ENCODE peak calls at places on chromosomes 2 and 18, in nine cellular contexts. E is cardiac muscle cell, L is A549, B is esophagus squamous epithelium, N is endodermal cell, P is fibroblast of lung, V is gastrocnemius medialis, J is tibial nerve, I is psoas muscle. H is an unnamed sample.

GRCh38 chr18:76384861-76385680 is 110.0 kb downstream of the ZNF516 start:
- DNase-seq in E (no peak), L (no peak), B (no peak), N (peak; percentile 39), P (no peak), V (peak; percentile 8), J (no peak), I (no peak), H (no peak)

GRCh38 chr2:146305164-146305563 is 1539.7 kb upstream of the ACVR2A start:
- DNase-seq in E (no peak), L (no peak), B (no peak), N (no peak), P (no peak), V (no peak), J (no peak), I (no peak), H (no peak)

GRCh38 chr2:171141320-171141719 is 19.4 kb downstream of the TLK1 start:
- DNase-seq in E (no peak), L (no peak), B (no peak), N (no peak), P (peak; percentile 30), V (no peak), J (no peak), I (no peak), H (no peak)

GRCh38 chr2:197431858-197432257 is 3.0 kb downstream of the SF3B1 start:
- DNase-seq in E (no peak), L (no peak), B (no peak), N (no peak), P (no peak), V (no peak), J (no peak), I (no peak), H (no peak)

GRCh38 chr2:9982248-9982647 is 30.8 kb downstream of the GRHL1 start:
- DNase-seq in E (no peak), L (no peak), B (no peak), N (no peak), P (peak; percentile 97), V (no peak), J (peak; percentile 68), I (no peak), H (no peak)

GRCh38 chr18:31819106-31819924 is 58.6 kb upstream of the SLC25A52 start:
- DNase-seq in E (peak; percentile 69), L (peak; percentile 2), B (no peak), N (peak; percentile 72), P (peak; percentile 27), V (no peak), J (no peak), I (no peak), H (no peak)

GRCh38 chr2:197273485-197273884 is 37.1 kb downstream of the ANKRD44 start:
- DNase-seq in E (no peak), L (no peak), B (no peak), N (no peak), P (peak; percentile 26), V (peak; percentile 94), J (no peak), I (peak; percentile 72), H (no peak)

GRCh38 chr2:163723881-163724280 is 11.9 kb downstream of the FIGN start:
- DNase-seq in E (no peak), L (no peak), B (no peak), N (no peak), P (no peak), V (no peak), J (no peak), I (no peak), H (no peak)

GRCh38 chr2:226618875-226619605 is 180.6 kb downstream of the IRS1 start:
- DNase-seq in E (no peak), L (no peak), B (no peak), N (no peak), P (peak; percentile 63), V (no peak), J (no peak), I (no peak), H (no peak)

GRCh38 chr2:138020432-138020831 is 56.2 kb downstream of the HNMT start:
- DNase-seq in E (no peak), L (no peak), B (no peak), N (no peak), P (no peak), V (no peak), J (no peak), I (no peak), H (no peak)

GRCh38 chr2:230068658-230069080 is at the start of gene SLC16A14:
- DNase-seq in E (peak; percentile 53), L (peak; percentile 7), B (no peak), N (no peak), P (peak; percentile 67), V (no peak), J (peak; percentile 16), I (no peak), H (no peak)

GRCh38 chr2:57497489-57498096 is 549.0 kb upstream of the VRK2 start:
- DNase-seq in E (peak; percentile 78), L (peak; percentile 16), B (no peak), N (peak; percentile 80), P (peak; percentile 45), V (no peak), J (peak; percentile 57), I (no peak), H (no peak)

GRCh38 chr18:62396381-62396780 is 71.3 kb downstream of the TNFRSF11A start:
- DNase-seq in E (no peak), L (no peak), B (no peak), N (no peak), P (no peak), V (no peak), J (no peak), I (no peak), H (no peak)

GRCh38 chr2:134216152-134216829 is 37.6 kb upstream of the MGAT5 start:
- DNase-seq in E (no peak), L (no peak), B (no peak), N (no peak), P (no peak), V (no peak), J (no peak), I (no peak), H (no peak)

GRCh38 chr18:25306671-25307070 is 45.3 kb downstream of the ZNF521 start:
- DNase-seq in E (no peak), L (no peak), B (no peak), N (no peak), P (peak; percentile 63), V (no peak), J (no peak), I (no peak), H (no peak)

GRCh38 chr2:70089946-70090523 is 2.8 kb downstream of the PCBP1 start:
- DNase-seq in E (no peak), L (no peak), B (no peak), N (peak; percentile 77), P (no peak), V (no peak), J (no peak), I (no peak), H (no peak)
- H3K27ac ChIP-seq in E (peak overlapping the region; percentile 100), L (peak overlapping the region; percentile 96), B (peak overlapping the region; percentile 99), N (peak overlapping the region; percentile 95), P (peak overlapping the region; percentile 13), V (peak overlapping the region; percentile 98), J (peak overlapping the region; percentile 98), I (peak overlapping the region; percentile 100), H (peak overlapping the region; percentile 100)

GRCh38 chr2:29123584-29124349 is 8.6 kb downstream of the CLIP4 start:
- DNase-seq in E (no peak), L (peak; percentile 52), B (no peak), N (no peak), P (peak; percentile 94), V (no peak), J (no peak), I (no peak), H (no peak)

GRCh38 chr2:29119211-29119610 is 4.0 kb downstream of the CLIP4 start:
- DNase-seq in E (no peak), L (no peak), B (no peak), N (no peak), P (no peak), V (no peak), J (no peak), I (no peak), H (no peak)

GRCh38 chr2:29120846-29121245 is 5.6 kb downstream of the CLIP4 start:
- DNase-seq in E (no peak), L (no peak), B (no peak), N (no peak), P (no peak), V (no peak), J (no peak), I (no peak), H (no peak)

GRCh38 chr2:29129586-29130281 is 14.5 kb downstream of the CLIP4 start:
- DNase-seq in E (no peak), L (no peak), B (no peak), N (no peak), P (peak; percentile 49), V (no peak), J (no peak), I (no peak), H (no peak)

GRCh38 chr2:29124504-29124903 is 9.3 kb downstream of the CLIP4 start:
- DNase-seq in E (no peak), L (no peak), B (no peak), N (no peak), P (no peak), V (no peak), J (no peak), I (no peak), H (no peak)
- H3K9me3 ChIP-seq in E (no peaks in the 10 kb centered on the region), L (peaks cover 16% of the 10 kb centered on the region), B (peaks cover 5% of the 10 kb centered on the region), N (peaks cover 24% of the 10 kb centered on the region), P (no peaks in the 10 kb centered on the region), V (no peaks in the 10 kb centered on the region), J (no peaks in the 10 kb centered on the region), I (no peaks in the 10 kb centered on the region), H (no peaks in the 10 kb centered on the region)

GRCh38 chr18:36533446-36534153 is 236.1 kb downstream of the FHOD3 start:
- DNase-seq in E (no peak), L (no peak), B (no peak), N (no peak), P (no peak), V (no peak), J (no peak), I (no peak), H (no peak)
- TF ChIP-seq CTCF in E (no peak), L (no peak), B (no peak), N (no peak), P (no peak), V (no peak), J (no peak), I (no peak), H (no peak)

GRCh38 chr2:157261199-157261782 is 3.8 kb downstream of the GALNT5 start:
- DNase-seq in E (peak; percentile 43), L (peak; percentile 70), B (no peak), N (no peak), P (peak; percentile 87), V (no peak), J (peak; percentile 11), I (no peak), H (no peak)

GRCh38 chr2:157257312-157258252 is at the start of gene GALNT5:
- DNase-seq in E (peak; percentile 63), L (peak; percentile 3), B (no peak), N (peak; percentile 73), P (peak; percentile 81), V (no peak), J (no peak), I (no peak), H (no peak)

GRCh38 chr2:157256621-157257020 is 884 bp upstream of the GALNT5 start:
- DNase-seq in E (no peak), L (no peak), B (no peak), N (no peak), P (peak; percentile 39), V (no peak), J (no peak), I (no peak), H (no peak)

GRCh38 chr2:157260403-157261198 is 3.1 kb downstream of the GALNT5 start:
- DNase-seq in E (no peak), L (no peak), B (no peak), N (no peak), P (peak; percentile 17), V (no peak), J (no peak), I (no peak), H (no peak)

GRCh38 chr2:157258520-157259326 is 1.2 kb downstream of the GALNT5 start:
- DNase-seq in E (no peak), L (no peak), B (no peak), N (peak; percentile 49), P (peak; percentile 7), V (no peak), J (no peak), I (no peak), H (no peak)
- H3K27ac ChIP-seq in E (no peak overlapping the region), L (peak overlapping the region; percentile 83), B (peak overlapping the region; percentile 73), N (no peak overlapping the region), P (peak overlapping the region; percentile 69), V (no peak overlapping the region), J (no peak overlapping the region), I (no peak overlapping the region), H (no peak overlapping the region)